ENCODE peak calls at places on chromosome 14, in eight cellular contexts. A is endothelial cell, C is type B pancreatic cell, Z is bronchial epithelial cell, M is heart left ventricle, H is HCT116, E is thyroid gland, X is astrocyte of the cerebellum. P is an unnamed sample.

GRCh38 chr14:60254176-60254575 is 5.2 kb downstream of the PPM1A start:
- DNase-seq in A (no peak), C (no peak), Z (no peak), M (no peak), H (no peak), E (no peak), X (no peak), P (peak; percentile 40)

GRCh38 chr14:31886161-31886835 is 190.8 kb upstream of the ARHGAP5 start:
- DNase-seq in A (no peak), C (no peak), Z (no peak), M (no peak), H (no peak), E (no peak), X (peak; percentile 59), P (no peak)

GRCh38 chr14:31172084-31172483 is 35.5 kb downstream of the HECTD1 start:
- DNase-seq in A (no peak), C (no peak), Z (no peak), M (no peak), H (no peak), E (no peak), X (no peak), P (no peak)

GRCh38 chr14:69693823-69694729 is 72.9 kb upstream of the SRSF5 start:
- DNase-seq in A (no peak), C (no peak), Z (peak; percentile 55), M (no peak), H (no peak), E (peak; percentile 87), X (no peak), P (peak; percentile 87)

GRCh38 chr14:90356925-90357324 is 25.2 kb upstream of the NRDE2 start:
- DNase-seq in A (no peak), C (no peak), Z (no peak), M (no peak), H (no peak), E (no peak), X (no peak), P (no peak)

GRCh38 chr14:100526632-100527031 is 60.6 kb downstream of the BEGAIN start:
- DNase-seq in A (no peak), C (peak; percentile 32), Z (no peak), M (no peak), H (no peak), E (no peak), X (no peak), P (no peak)

GRCh38 chr14:32698831-32699230 is 239.8 kb upstream of the NPAS3 start:
- DNase-seq in A (no peak), C (no peak), Z (peak; percentile 69), M (no peak), H (no peak), E (no peak), X (no peak), P (no peak)

GRCh38 chr14:69693145-69693544 is 73.8 kb upstream of the SRSF5 start:
- DNase-seq in A (no peak), C (no peak), Z (no peak), M (no peak), H (no peak), E (peak; percentile 51), X (no peak), P (no peak)

GRCh38 chr14:89912667-89913211 is 41.8 kb downstream of the EFCAB11 start:
- DNase-seq in A (no peak), C (no peak), Z (peak; percentile 85), M (no peak), H (no peak), E (no peak), X (peak; percentile 88), P (no peak)

GRCh38 chr14:99035268-99035667 is 236.7 kb downstream of the BCL11B start:
- DNase-seq in A (no peak), C (no peak), Z (peak; percentile 75), M (peak; percentile 65), H (no peak), E (peak; percentile 55), X (peak; percentile 39), P (peak; percentile 38)

GRCh38 chr14:71437870-71438269 is 494.4 kb upstream of the RGS6 start:
- DNase-seq in A (no peak), C (no peak), Z (peak; percentile 47), M (no peak), H (no peak), E (no peak), X (no peak), P (no peak)

GRCh38 chr14:33932526-33933292 is 18.2 kb downstream of the EGLN3 start:
- DNase-seq in A (no peak), C (no peak), Z (no peak), M (no peak), H (no peak), E (no peak), X (peak; percentile 51), P (no peak)

GRCh38 chr14:99320105-99320572 is 48.1 kb upstream of the BCL11B start:
- DNase-seq in A (peak; percentile 81), C (no peak), Z (peak; percentile 26), M (peak; percentile 46), H (peak; percentile 21), E (peak; percentile 50), X (no peak), P (peak; percentile 71)

GRCh38 chr14:47919334-47919846 is 244.0 kb upstream of the MDGA2 start:
- DNase-seq in A (no peak), C (no peak), Z (no peak), M (no peak), H (no peak), E (no peak), X (no peak), P (no peak)

GRCh38 chr14:23364604-23365352 is at the start of gene EFS:
- DNase-seq in A (no peak), C (no peak), Z (no peak), M (peak; percentile 59), H (no peak), E (no peak), X (no peak), P (no peak)

GRCh38 chr14:99188721-99189120 is 83.3 kb downstream of the BCL11B start:
- DNase-seq in A (peak; percentile 38), C (no peak), Z (no peak), M (no peak), H (no peak), E (no peak), X (no peak), P (no peak)

GRCh38 chr14:51341338-51341737 is 101.3 kb downstream of the TMX1 start:
- DNase-seq in A (no peak), C (no peak), Z (peak; percentile 79), M (no peak), H (no peak), E (no peak), X (no peak), P (no peak)

GRCh38 chr14:31219169-31219568 is 11.6 kb upstream of the HECTD1 start:
- DNase-seq in A (no peak), C (no peak), Z (no peak), M (no peak), H (no peak), E (no peak), X (no peak), P (no peak)

GRCh38 chr14:68506021-68506644 is 286.7 kb downstream of the ZFP36L1 start:
- DNase-seq in A (peak; percentile 19), C (no peak), Z (peak; percentile 83), M (peak; percentile 55), H (no peak), E (peak; percentile 50), X (peak; percentile 15), P (no peak)

GRCh38 chr14:61542848-61543790 is 152.2 kb upstream of the HIF1A start:
- DNase-seq in A (no peak), C (no peak), Z (no peak), M (no peak), H (no peak), E (peak; percentile 67), X (no peak), P (no peak)

GRCh38 chr14:68627868-68628604 is 164.8 kb downstream of the ZFP36L1 start:
- DNase-seq in A (peak; percentile 32), C (peak; percentile 83), Z (peak; percentile 31), M (peak; percentile 70), H (peak; percentile 29), E (peak; percentile 56), X (no peak), P (peak; percentile 71)

DNA sequence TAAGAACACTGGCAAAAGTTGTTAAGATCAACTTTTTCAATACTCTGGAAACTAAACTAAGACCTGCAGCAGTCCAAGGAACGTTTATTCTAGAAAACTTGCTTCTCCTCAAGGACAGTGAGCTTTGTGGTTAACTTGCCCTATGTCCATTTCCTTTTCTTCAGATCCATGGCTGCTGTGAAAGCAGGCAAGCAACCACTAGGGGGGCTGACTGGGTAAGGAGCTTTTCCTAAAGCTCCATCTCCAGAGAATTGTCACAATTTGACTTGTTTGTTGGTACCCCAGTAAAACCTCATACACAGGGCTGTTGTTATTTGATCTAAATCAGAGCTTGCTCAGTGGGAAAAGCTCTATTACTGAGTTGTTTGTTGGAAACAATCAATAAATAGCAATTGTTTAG is 10.1 kb upstream of the RPL10L start:
- DNase-seq in A (no peak), C (no peak), Z (peak; percentile 8), M (no peak), H (peak; percentile 0), E (no peak), X (no peak), P (no peak)
- TF ChIP-seq CTCF in A (peak; percentile 41), C (peak; percentile 61), Z (peak; percentile 17), M (no peak), H (no peak), E (no peak), X (peak; percentile 26), P (no peak)

DNA sequence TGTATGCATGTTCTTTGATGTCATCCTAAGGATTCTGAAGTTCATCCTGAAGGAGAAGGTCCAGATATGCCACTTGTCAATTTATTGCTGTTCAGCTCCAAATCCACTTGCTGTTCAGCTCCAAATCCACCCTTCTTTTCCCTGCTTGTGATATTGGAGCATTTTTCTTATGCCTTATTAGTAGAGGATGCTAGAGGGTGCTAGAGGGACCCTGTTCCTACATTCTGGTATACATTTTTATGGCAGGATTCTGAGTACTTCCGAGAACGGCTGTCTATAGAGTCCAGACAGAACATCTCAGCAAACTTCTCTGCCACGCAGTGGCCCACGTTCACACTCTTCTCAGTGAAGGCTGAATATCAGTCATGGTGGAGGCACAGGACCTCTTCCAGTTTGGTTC is 406.7 kb downstream of the NOVA1 start:
- DNase-seq in A (no peak), C (no peak), Z (no peak), M (no peak), H (no peak), E (no peak), X (no peak), P (no peak)
- TF ChIP-seq CTCF in A (no peak), C (peak; percentile 35), Z (peak; percentile 9), M (no peak), H (no peak), E (no peak), X (peak; percentile 44), P (no peak)

GRCh38 chr14:75374911-75375310 is 52.9 kb upstream of the JDP2 start:
- DNase-seq in A (no peak), C (no peak), Z (no peak), M (no peak), H (no peak), E (no peak), X (no peak), P (no peak)
- TF ChIP-seq CTCF in A (no peak), C (no peak), Z (no peak), M (no peak), H (no peak), E (no peak), X (no peak), P (no peak)

DNA sequence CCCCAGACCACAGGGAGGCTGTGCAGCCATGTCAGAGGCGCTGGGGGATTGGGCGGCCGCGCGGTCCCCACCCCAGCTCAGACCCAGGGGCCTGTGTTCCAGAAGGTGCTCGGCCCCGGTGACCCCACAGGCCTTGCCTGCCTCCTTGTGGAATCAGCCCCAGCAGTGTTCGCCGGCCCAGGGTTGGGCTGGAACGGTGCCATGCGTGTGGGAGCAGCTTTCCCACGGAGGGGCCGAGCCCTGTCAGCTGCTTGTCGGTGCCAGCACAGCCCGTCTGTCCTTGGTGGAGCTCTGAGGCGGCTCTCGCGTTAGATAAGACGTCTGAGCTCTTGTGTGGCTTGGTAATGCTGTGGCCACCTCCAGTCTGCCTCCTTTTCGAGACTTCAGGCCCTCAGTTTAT is 8.5 kb downstream of the ZFYVE21 start:
- DNase-seq in A (no peak), C (no peak), Z (no peak), M (peak; percentile 89), H (no peak), E (peak; percentile 23), X (no peak), P (peak; percentile 91)
- TF ChIP-seq CTCF in A (no peak), C (no peak), Z (no peak), M (no peak), H (no peak), E (no peak), X (no peak), P (no peak)

P was measured in body of pancreas.